ENCODE peak calls at places on chromosomes 16 and 17, in nine cellular contexts. One of them, this sample, is unnamed.

GRCh38 chr17:76102944-76103273 is 678 bp downstream of the EXOC7 start:
- DNase-seq in posterior cingulate gyrus: no peak
- DNase-seq in KG1: no peak
- DNase-seq in kidney glomerular epithelial cell: no peak
- DNase-seq in left ventricle myocardium superior: no peak
- DNase-seq in T-cell: no peak
- DNase-seq in cardiac fibroblast: no peak
- DNase-seq in HTR-8/SVneo: no peak
- DNase-seq in stimulated activated CD8-positive, alpha-beta memory T cell treated with anti-CD3 and anti-CD28 coated beads, Interleukin-2, amount 100 ng/mL, for 48 hours: no peak
- DNase-seq in this sample: no peak

GRCh38 chr16:85652431-85653221 is 36.1 kb downstream of the GINS2 start:
- DNase-seq in posterior cingulate gyrus: peak
- DNase-seq in KG1: no peak
- DNase-seq in kidney glomerular epithelial cell: peak
- DNase-seq in left ventricle myocardium superior: peak
- DNase-seq in T-cell: no peak
- DNase-seq in cardiac fibroblast: peak
- DNase-seq in HTR-8/SVneo: no peak
- DNase-seq in stimulated activated CD8-positive, alpha-beta memory T cell treated with anti-CD3 and anti-CD28 coated beads, Interleukin-2, amount 100 ng/mL, for 48 hours: no peak
- DNase-seq in this sample: no peak

GRCh38 chr16:79613009-79613408 is 12.5 kb upstream of the MAF start:
- DNase-seq in posterior cingulate gyrus: no peak
- DNase-seq in KG1: no peak
- DNase-seq in kidney glomerular epithelial cell: peak
- DNase-seq in left ventricle myocardium superior: no peak
- DNase-seq in T-cell: no peak
- DNase-seq in cardiac fibroblast: peak
- DNase-seq in HTR-8/SVneo: no peak
- DNase-seq in stimulated activated CD8-positive, alpha-beta memory T cell treated with anti-CD3 and anti-CD28 coated beads, Interleukin-2, amount 100 ng/mL, for 48 hours: no peak
- DNase-seq in this sample: no peak

GRCh38 chr17:231966-232807 is 50.7 kb upstream of the DOC2B start:
- DNase-seq in posterior cingulate gyrus: no peak
- DNase-seq in KG1: no peak
- DNase-seq in kidney glomerular epithelial cell: peak
- DNase-seq in left ventricle myocardium superior: peak
- DNase-seq in T-cell: no peak
- DNase-seq in cardiac fibroblast: no peak
- DNase-seq in HTR-8/SVneo: no peak
- DNase-seq in stimulated activated CD8-positive, alpha-beta memory T cell treated with anti-CD3 and anti-CD28 coated beads, Interleukin-2, amount 100 ng/mL, for 48 hours: no peak
- DNase-seq in this sample: no peak

GRCh38 chr17:8855477-8856204 is 11.8 kb downstream of the PIK3R6 start:
- DNase-seq in posterior cingulate gyrus: no peak
- DNase-seq in KG1: no peak
- DNase-seq in kidney glomerular epithelial cell: no peak
- DNase-seq in left ventricle myocardium superior: no peak
- DNase-seq in T-cell: no peak
- DNase-seq in cardiac fibroblast: no peak
- DNase-seq in HTR-8/SVneo: no peak
- DNase-seq in stimulated activated CD8-positive, alpha-beta memory T cell treated with anti-CD3 and anti-CD28 coated beads, Interleukin-2, amount 100 ng/mL, for 48 hours: no peak
- DNase-seq in this sample: no peak

GRCh38 chr16:23026777-23027362 is 122.4 kb downstream of the USP31 start:
- DNase-seq in posterior cingulate gyrus: no peak
- DNase-seq in KG1: no peak
- DNase-seq in kidney glomerular epithelial cell: peak
- DNase-seq in left ventricle myocardium superior: no peak
- DNase-seq in T-cell: no peak
- DNase-seq in cardiac fibroblast: peak
- DNase-seq in HTR-8/SVneo: peak
- DNase-seq in stimulated activated CD8-positive, alpha-beta memory T cell treated with anti-CD3 and anti-CD28 coated beads, Interleukin-2, amount 100 ng/mL, for 48 hours: no peak
- DNase-seq in this sample: peak

GRCh38 chr17:27529230-27529796 is 73.1 kb downstream of the KSR1 start:
- DNase-seq in posterior cingulate gyrus: no peak
- DNase-seq in KG1: peak
- DNase-seq in kidney glomerular epithelial cell: no peak
- DNase-seq in left ventricle myocardium superior: no peak
- DNase-seq in T-cell: no peak
- DNase-seq in cardiac fibroblast: peak
- DNase-seq in HTR-8/SVneo: no peak
- DNase-seq in stimulated activated CD8-positive, alpha-beta memory T cell treated with anti-CD3 and anti-CD28 coated beads, Interleukin-2, amount 100 ng/mL, for 48 hours: no peak
- DNase-seq in this sample: peak

GRCh38 chr17:70655179-70655578 is 485.8 kb downstream of the KCNJ2 start:
- DNase-seq in posterior cingulate gyrus: no peak
- DNase-seq in KG1: no peak
- DNase-seq in kidney glomerular epithelial cell: no peak
- DNase-seq in left ventricle myocardium superior: no peak
- DNase-seq in T-cell: no peak
- DNase-seq in cardiac fibroblast: no peak
- DNase-seq in HTR-8/SVneo: no peak
- DNase-seq in stimulated activated CD8-positive, alpha-beta memory T cell treated with anti-CD3 and anti-CD28 coated beads, Interleukin-2, amount 100 ng/mL, for 48 hours: no peak
- DNase-seq in this sample: no peak

GRCh38 chr17:8060274-8060673 is 21.4 kb downstream of the ALOX15B start:
- DNase-seq in posterior cingulate gyrus: peak
- DNase-seq in KG1: peak
- DNase-seq in kidney glomerular epithelial cell: peak
- DNase-seq in left ventricle myocardium superior: no peak
- DNase-seq in T-cell: peak
- DNase-seq in cardiac fibroblast: peak
- DNase-seq in HTR-8/SVneo: peak
- DNase-seq in stimulated activated CD8-positive, alpha-beta memory T cell treated with anti-CD3 and anti-CD28 coated beads, Interleukin-2, amount 100 ng/mL, for 48 hours: no peak
- DNase-seq in this sample: peak

GRCh38 chr17:43328650-43329049 is 70.1 kb upstream of the ARL4D start:
- DNase-seq in posterior cingulate gyrus: no peak
- DNase-seq in KG1: no peak
- DNase-seq in kidney glomerular epithelial cell: no peak
- DNase-seq in left ventricle myocardium superior: no peak
- DNase-seq in T-cell: no peak
- DNase-seq in cardiac fibroblast: no peak
- DNase-seq in HTR-8/SVneo: no peak
- DNase-seq in stimulated activated CD8-positive, alpha-beta memory T cell treated with anti-CD3 and anti-CD28 coated beads, Interleukin-2, amount 100 ng/mL, for 48 hours: no peak
- DNase-seq in this sample: no peak

GRCh38 chr17:18065546-18065945 is 22.2 kb upstream of the DRG2 start:
- DNase-seq in posterior cingulate gyrus: no peak
- DNase-seq in KG1: no peak
- DNase-seq in kidney glomerular epithelial cell: no peak
- DNase-seq in left ventricle myocardium superior: no peak
- DNase-seq in T-cell: no peak
- DNase-seq in cardiac fibroblast: no peak
- DNase-seq in HTR-8/SVneo: no peak
- DNase-seq in stimulated activated CD8-positive, alpha-beta memory T cell treated with anti-CD3 and anti-CD28 coated beads, Interleukin-2, amount 100 ng/mL, for 48 hours: no peak
- DNase-seq in this sample: no peak

GRCh38 chr16:83040174-83040573 is 413.4 kb downstream of the CDH13 start:
- DNase-seq in posterior cingulate gyrus: no peak
- DNase-seq in KG1: no peak
- DNase-seq in kidney glomerular epithelial cell: no peak
- DNase-seq in left ventricle myocardium superior: no peak
- DNase-seq in T-cell: no peak
- DNase-seq in cardiac fibroblast: peak
- DNase-seq in HTR-8/SVneo: no peak
- DNase-seq in stimulated activated CD8-positive, alpha-beta memory T cell treated with anti-CD3 and anti-CD28 coated beads, Interleukin-2, amount 100 ng/mL, for 48 hours: no peak
- DNase-seq in this sample: no peak

GRCh38 chr17:340074-340473 is 12.5 kb downstream of the RPH3AL start:
- DNase-seq in posterior cingulate gyrus: no peak
- DNase-seq in KG1: no peak
- DNase-seq in kidney glomerular epithelial cell: no peak
- DNase-seq in left ventricle myocardium superior: no peak
- DNase-seq in T-cell: no peak
- DNase-seq in cardiac fibroblast: no peak
- DNase-seq in HTR-8/SVneo: no peak
- DNase-seq in stimulated activated CD8-positive, alpha-beta memory T cell treated with anti-CD3 and anti-CD28 coated beads, Interleukin-2, amount 100 ng/mL, for 48 hours: no peak
- DNase-seq in this sample: no peak

GRCh38 chr16:67871256-67871655 is 1.6 kb upstream of the EDC4 start:
- DNase-seq in posterior cingulate gyrus: no peak
- DNase-seq in KG1: no peak
- DNase-seq in kidney glomerular epithelial cell: no peak
- DNase-seq in left ventricle myocardium superior: no peak
- DNase-seq in T-cell: no peak
- DNase-seq in cardiac fibroblast: no peak
- DNase-seq in HTR-8/SVneo: no peak
- DNase-seq in stimulated activated CD8-positive, alpha-beta memory T cell treated with anti-CD3 and anti-CD28 coated beads, Interleukin-2, amount 100 ng/mL, for 48 hours: no peak
- DNase-seq in this sample: no peak

GRCh38 chr17:49764559-49765180 is 739 bp upstream of the FAM117A start:
- DNase-seq in posterior cingulate gyrus: no peak
- DNase-seq in KG1: no peak
- DNase-seq in kidney glomerular epithelial cell: no peak
- DNase-seq in left ventricle myocardium superior: no peak
- DNase-seq in T-cell: no peak
- DNase-seq in cardiac fibroblast: no peak
- DNase-seq in HTR-8/SVneo: no peak
- DNase-seq in stimulated activated CD8-positive, alpha-beta memory T cell treated with anti-CD3 and anti-CD28 coated beads, Interleukin-2, amount 100 ng/mL, for 48 hours: no peak
- DNase-seq in this sample: no peak

GRCh38 chr16:85027968-85028637 is 508 bp downstream of the KIAA0513 start:
- DNase-seq in posterior cingulate gyrus: no peak
- DNase-seq in KG1: no peak
- DNase-seq in kidney glomerular epithelial cell: no peak
- DNase-seq in left ventricle myocardium superior: no peak
- DNase-seq in T-cell: no peak
- DNase-seq in cardiac fibroblast: no peak
- DNase-seq in HTR-8/SVneo: no peak
- DNase-seq in stimulated activated CD8-positive, alpha-beta memory T cell treated with anti-CD3 and anti-CD28 coated beads, Interleukin-2, amount 100 ng/mL, for 48 hours: no peak
- DNase-seq in this sample: no peak